ENCODE peak calls at places on chromosome 6, in ten cellular contexts. One of them, this sample, is unnamed.

GRCh38 chr6:75204222-75204958 is 1.5 kb downstream of the COL12A1 start:
- DNase-seq in H9: peak
- DNase-seq in uterus: peak
- DNase-seq in cardiac fibroblast: peak
- DNase-seq in RWPE1: peak
- DNase-seq in omental fat pad: peak
- DNase-seq in AG09319: peak
- DNase-seq in cardiac muscle cell: peak
- DNase-seq in GM20000: peak
- DNase-seq in MCF 10A: peak
- DNase-seq in this sample: peak

GRCh38 chr6:4640139-4640538 is 136.1 kb upstream of the CDYL start:
- DNase-seq in H9: no peak
- DNase-seq in uterus: no peak
- DNase-seq in cardiac fibroblast: peak
- DNase-seq in RWPE1: peak
- DNase-seq in omental fat pad: no peak
- DNase-seq in AG09319: no peak
- DNase-seq in cardiac muscle cell: no peak
- DNase-seq in GM20000: no peak
- DNase-seq in MCF 10A: peak
- DNase-seq in this sample: no peak

GRCh38 chr6:130981409-130981808 is 81.6 kb downstream of the EPB41L2 start:
- DNase-seq in H9: no peak
- DNase-seq in uterus: peak
- DNase-seq in cardiac fibroblast: peak
- DNase-seq in RWPE1: no peak
- DNase-seq in omental fat pad: no peak
- DNase-seq in AG09319: no peak
- DNase-seq in cardiac muscle cell: peak
- DNase-seq in GM20000: no peak
- DNase-seq in MCF 10A: no peak
- DNase-seq in this sample: no peak

GRCh38 chr6:109449789-109450673 is 5.5 kb downstream of the MICAL1 start:
- DNase-seq in H9: no peak
- DNase-seq in uterus: no peak
- DNase-seq in cardiac fibroblast: no peak
- DNase-seq in RWPE1: no peak
- DNase-seq in omental fat pad: no peak
- DNase-seq in AG09319: no peak
- DNase-seq in cardiac muscle cell: no peak
- DNase-seq in GM20000: no peak
- DNase-seq in MCF 10A: no peak
- DNase-seq in this sample: no peak

GRCh38 chr6:54273214-54273820 is 34.9 kb upstream of the TINAG start:
- DNase-seq in H9: no peak
- DNase-seq in uterus: no peak
- DNase-seq in cardiac fibroblast: no peak
- DNase-seq in RWPE1: no peak
- DNase-seq in omental fat pad: no peak
- DNase-seq in AG09319: no peak
- DNase-seq in cardiac muscle cell: no peak
- DNase-seq in GM20000: no peak
- DNase-seq in MCF 10A: no peak
- DNase-seq in this sample: no peak

GRCh38 chr6:138337076-138337475 is 40.6 kb upstream of the SMIM28 start:
- DNase-seq in H9: no peak
- DNase-seq in uterus: no peak
- DNase-seq in cardiac fibroblast: no peak
- DNase-seq in RWPE1: no peak
- DNase-seq in omental fat pad: no peak
- DNase-seq in AG09319: no peak
- DNase-seq in cardiac muscle cell: no peak
- DNase-seq in GM20000: no peak
- DNase-seq in MCF 10A: no peak
- DNase-seq in this sample: no peak

GRCh38 chr6:131101911-131102680 is 33.2 kb upstream of the AKAP7 start:
- DNase-seq in H9: no peak
- DNase-seq in uterus: no peak
- DNase-seq in cardiac fibroblast: peak
- DNase-seq in RWPE1: peak
- DNase-seq in omental fat pad: no peak
- DNase-seq in AG09319: no peak
- DNase-seq in cardiac muscle cell: no peak
- DNase-seq in GM20000: no peak
- DNase-seq in MCF 10A: no peak
- DNase-seq in this sample: no peak

GRCh38 chr6:40930045-40930444 is 109.0 kb downstream of the UNC5CL start:
- DNase-seq in H9: no peak
- DNase-seq in uterus: no peak
- DNase-seq in cardiac fibroblast: no peak
- DNase-seq in RWPE1: no peak
- DNase-seq in omental fat pad: no peak
- DNase-seq in AG09319: no peak
- DNase-seq in cardiac muscle cell: no peak
- DNase-seq in GM20000: no peak
- DNase-seq in MCF 10A: no peak
- DNase-seq in this sample: no peak

GRCh38 chr6:43081043-43081442 is 4.9 kb downstream of the PTK7 start:
- DNase-seq in H9: no peak
- DNase-seq in uterus: no peak
- DNase-seq in cardiac fibroblast: no peak
- DNase-seq in RWPE1: no peak
- DNase-seq in omental fat pad: no peak
- DNase-seq in AG09319: no peak
- DNase-seq in cardiac muscle cell: no peak
- DNase-seq in GM20000: no peak
- DNase-seq in MCF 10A: no peak
- DNase-seq in this sample: no peak

GRCh38 chr6:151719070-151719469 is 88.4 kb upstream of the ESR1 start:
- DNase-seq in H9: no peak
- DNase-seq in uterus: no peak
- DNase-seq in cardiac fibroblast: no peak
- DNase-seq in RWPE1: no peak
- DNase-seq in omental fat pad: no peak
- DNase-seq in AG09319: no peak
- DNase-seq in cardiac muscle cell: no peak
- DNase-seq in GM20000: no peak
- DNase-seq in MCF 10A: no peak
- DNase-seq in this sample: no peak

DNA sequence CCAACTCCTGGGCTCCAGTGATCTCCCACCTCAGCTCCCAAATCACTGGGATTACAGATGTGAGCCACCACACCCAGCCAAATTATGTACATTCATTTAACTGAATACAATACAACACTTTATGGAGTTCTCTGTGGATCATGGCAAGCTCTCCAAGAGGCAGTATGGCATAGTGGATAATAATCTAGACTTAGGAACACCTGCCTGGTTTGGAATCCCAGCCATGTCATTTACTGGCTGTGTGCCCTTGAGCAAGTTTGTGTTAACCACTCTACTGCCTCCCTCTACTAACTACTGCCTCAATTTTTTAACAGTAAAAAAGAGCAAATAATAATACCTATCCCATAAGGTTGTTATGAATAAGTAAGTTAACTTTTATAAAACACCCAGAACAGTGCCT is 1.9 kb upstream of the ETV7 start:
- DNase-seq in H9: no peak
- DNase-seq in uterus: no peak
- DNase-seq in cardiac fibroblast: no peak
- DNase-seq in RWPE1: no peak
- DNase-seq in omental fat pad: no peak
- DNase-seq in AG09319: no peak
- DNase-seq in cardiac muscle cell: no peak
- DNase-seq in GM20000: no peak
- DNase-seq in MCF 10A: no peak
- DNase-seq in this sample: no peak
- TF ChIP-seq CTCF in H9: no peak
- TF ChIP-seq CTCF in uterus: no peak
- TF ChIP-seq CTCF in cardiac fibroblast: no peak
- TF ChIP-seq CTCF in RWPE1: no peak
- TF ChIP-seq CTCF in omental fat pad: no peak
- TF ChIP-seq CTCF in AG09319: no peak
- TF ChIP-seq CTCF in cardiac muscle cell: no peak
- TF ChIP-seq CTCF in GM20000: no peak
- TF ChIP-seq CTCF in MCF 10A: no peak
- TF ChIP-seq CTCF in this sample: no peak

DNA sequence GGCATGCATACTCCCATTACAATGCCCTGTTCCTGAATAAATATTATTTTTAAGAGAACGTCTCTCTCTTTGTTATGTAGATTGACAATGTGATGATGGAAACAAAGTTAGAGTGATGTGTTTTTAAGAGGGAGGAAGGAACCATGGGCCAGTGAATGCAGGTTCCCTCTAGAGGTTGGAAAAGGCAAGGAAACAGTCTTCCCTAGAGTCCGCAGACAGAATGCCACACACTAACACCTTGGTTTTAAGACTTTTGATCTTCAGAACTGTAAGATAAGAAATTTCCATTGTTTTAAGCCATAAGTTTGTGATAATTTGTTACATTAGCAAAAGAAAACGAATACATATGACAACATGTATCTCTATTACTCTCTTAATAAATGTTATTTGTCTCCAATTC is 4.7 kb upstream of the CENPW start:
- DNase-seq in H9: no peak
- DNase-seq in uterus: no peak
- DNase-seq in cardiac fibroblast: no peak
- DNase-seq in RWPE1: no peak
- DNase-seq in omental fat pad: no peak
- DNase-seq in AG09319: no peak
- DNase-seq in cardiac muscle cell: no peak
- DNase-seq in GM20000: no peak
- DNase-seq in MCF 10A: no peak
- DNase-seq in this sample: no peak
- TF ChIP-seq CTCF in H9: peak
- TF ChIP-seq CTCF in uterus: no peak
- TF ChIP-seq CTCF in cardiac fibroblast: no peak
- TF ChIP-seq CTCF in RWPE1: no peak
- TF ChIP-seq CTCF in omental fat pad: no peak
- TF ChIP-seq CTCF in AG09319: no peak
- TF ChIP-seq CTCF in cardiac muscle cell: peak
- TF ChIP-seq CTCF in GM20000: no peak
- TF ChIP-seq CTCF in MCF 10A: no peak
- TF ChIP-seq CTCF in this sample: no peak

GRCh38 chr6:97282726-97283617 is at the start of gene MMS22L:
- DNase-seq in H9: peak
- DNase-seq in uterus: peak
- DNase-seq in cardiac fibroblast: peak
- DNase-seq in RWPE1: peak
- DNase-seq in omental fat pad: peak
- DNase-seq in AG09319: peak
- DNase-seq in cardiac muscle cell: peak
- DNase-seq in GM20000: peak
- DNase-seq in MCF 10A: peak
- DNase-seq in this sample: peak

GRCh38 chr6:97275809-97276208 is 7.2 kb downstream of the MMS22L start:
- DNase-seq in H9: no peak
- DNase-seq in uterus: no peak
- DNase-seq in cardiac fibroblast: no peak
- DNase-seq in RWPE1: no peak
- DNase-seq in omental fat pad: no peak
- DNase-seq in AG09319: no peak
- DNase-seq in cardiac muscle cell: no peak
- DNase-seq in GM20000: no peak
- DNase-seq in MCF 10A: no peak
- DNase-seq in this sample: no peak

GRCh38 chr6:97282238-97282725 is 734 bp downstream of the MMS22L start:
- DNase-seq in H9: no peak
- DNase-seq in uterus: no peak
- DNase-seq in cardiac fibroblast: no peak
- DNase-seq in RWPE1: peak
- DNase-seq in omental fat pad: no peak
- DNase-seq in AG09319: no peak
- DNase-seq in cardiac muscle cell: peak
- DNase-seq in GM20000: peak
- DNase-seq in MCF 10A: peak
- DNase-seq in this sample: peak

DNA sequence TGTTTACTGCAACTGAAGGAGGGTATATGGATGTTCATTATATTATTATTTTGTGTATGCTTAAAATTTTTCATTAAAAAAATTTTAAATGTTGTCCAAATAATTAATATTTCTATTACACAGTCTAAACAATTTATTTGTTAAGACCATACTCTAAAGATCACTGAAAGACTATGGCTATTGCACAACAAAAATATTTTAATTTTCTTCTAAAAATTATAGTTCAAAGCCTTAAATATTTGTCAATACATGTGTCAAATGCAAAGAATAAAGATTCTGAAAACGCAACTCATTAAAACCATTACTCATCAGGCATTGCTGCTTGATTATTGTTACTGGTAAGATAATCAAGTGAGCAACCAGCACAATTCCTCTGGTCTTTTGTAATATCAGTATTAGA is 2.2 kb downstream of the MMS22L start:
- DNase-seq in H9: no peak
- DNase-seq in uterus: no peak
- DNase-seq in cardiac fibroblast: no peak
- DNase-seq in RWPE1: no peak
- DNase-seq in omental fat pad: no peak
- DNase-seq in AG09319: no peak
- DNase-seq in cardiac muscle cell: no peak
- DNase-seq in GM20000: no peak
- DNase-seq in MCF 10A: no peak
- DNase-seq in this sample: no peak
- TF ChIP-seq CTCF in H9: no peak
- TF ChIP-seq CTCF in uterus: no peak
- TF ChIP-seq CTCF in cardiac fibroblast: no peak
- TF ChIP-seq CTCF in RWPE1: no peak
- TF ChIP-seq CTCF in omental fat pad: no peak
- TF ChIP-seq CTCF in AG09319: no peak
- TF ChIP-seq CTCF in cardiac muscle cell: no peak
- TF ChIP-seq CTCF in GM20000: no peak
- TF ChIP-seq CTCF in MCF 10A: no peak
- TF ChIP-seq CTCF in this sample: no peak

GRCh38 chr6:16999486-17000436 is 102.1 kb upstream of the STMND1 start:
- DNase-seq in H9: no peak
- DNase-seq in uterus: no peak
- DNase-seq in cardiac fibroblast: peak
- DNase-seq in RWPE1: peak
- DNase-seq in omental fat pad: no peak
- DNase-seq in AG09319: peak
- DNase-seq in cardiac muscle cell: peak
- DNase-seq in GM20000: no peak
- DNase-seq in MCF 10A: peak
- DNase-seq in this sample: no peak

GRCh38 chr6:17002123-17002522 is 99.7 kb upstream of the STMND1 start:
- DNase-seq in H9: no peak
- DNase-seq in uterus: no peak
- DNase-seq in cardiac fibroblast: no peak
- DNase-seq in RWPE1: no peak
- DNase-seq in omental fat pad: no peak
- DNase-seq in AG09319: no peak
- DNase-seq in cardiac muscle cell: no peak
- DNase-seq in GM20000: no peak
- DNase-seq in MCF 10A: no peak
- DNase-seq in this sample: no peak

GRCh38 chr6:17004269-17004668 is 97.6 kb upstream of the STMND1 start:
- DNase-seq in H9: no peak
- DNase-seq in uterus: no peak
- DNase-seq in cardiac fibroblast: no peak
- DNase-seq in RWPE1: no peak
- DNase-seq in omental fat pad: no peak
- DNase-seq in AG09319: no peak
- DNase-seq in cardiac muscle cell: peak
- DNase-seq in GM20000: no peak
- DNase-seq in MCF 10A: no peak
- DNase-seq in this sample: no peak

GRCh38 chr6:17001188-17001587 is 100.7 kb upstream of the STMND1 start:
- DNase-seq in H9: no peak
- DNase-seq in uterus: no peak
- DNase-seq in cardiac fibroblast: no peak
- DNase-seq in RWPE1: no peak
- DNase-seq in omental fat pad: no peak
- DNase-seq in AG09319: no peak
- DNase-seq in cardiac muscle cell: no peak
- DNase-seq in GM20000: no peak
- DNase-seq in MCF 10A: no peak
- DNase-seq in this sample: no peak
- TF ChIP-seq CTCF in H9: peak
- TF ChIP-seq CTCF in uterus: no peak
- TF ChIP-seq CTCF in cardiac fibroblast: peak
- TF ChIP-seq CTCF in RWPE1: no peak
- TF ChIP-seq CTCF in omental fat pad: no peak
- TF ChIP-seq CTCF in AG09319: peak
- TF ChIP-seq CTCF in cardiac muscle cell: peak
- TF ChIP-seq CTCF in GM20000: no peak
- TF ChIP-seq CTCF in MCF 10A: no peak
- TF ChIP-seq CTCF in this sample: no peak

This sample was measured in Calu3.